ENCODE peak calls at places on chromosome 20, in ten cellular contexts. N is ascending aorta; A is immature natural killer cell; D is H1; H is pancreas; B is DMS79 treated with DMSO at 0.1 percent for 48 hours; T is renal cortical epithelial cell; Q is activated CD8-positive, alpha-beta memory T cell treated with anti-CD3 and anti-CD28 coated beads for 1 hour; M is transverse colon; L is activated CD4-positive, alpha-beta T cell treated with anti-CD3 and anti-CD28 coated beads, Interleukin-2, amount 10 ng/mL, durations not matched to agents 7 days and 5 days. U is an unnamed sample.

GRCh38 chr20:32141465-32141980 is 32.0 kb downstream of the TM9SF4 start:
- DNase-seq in N (no peak), A (no peak), D (no peak), H (no peak), B (no peak), T (no peak), Q (no peak), M (no peak), L (no peak), U (no peak)

GRCh38 chr20:31861346-31862156 is 8.8 kb downstream of the DUSP15 start:
- DNase-seq in N (no peak), A (peak; percentile 77), D (peak; percentile 60), H (peak; percentile 42), B (peak; percentile 63), T (no peak), Q (peak; percentile 24), M (peak; percentile 61), L (peak; percentile 67), U (no peak)

GRCh38 chr20:38152175-38153010 is 12.7 kb downstream of the TGM2 start:
- DNase-seq in N (peak; percentile 85), A (peak; percentile 31), D (no peak), H (peak; percentile 62), B (peak; percentile 48), T (peak; percentile 96), Q (no peak), M (peak; percentile 80), L (peak; percentile 10), U (no peak)

GRCh38 chr20:24731312-24731711 is 217.8 kb upstream of the CST7 start:
- DNase-seq in N (no peak), A (no peak), D (no peak), H (no peak), B (no peak), T (no peak), Q (no peak), M (no peak), L (no peak), U (no peak)

GRCh38 chr20:21613512-21613911 is 92.0 kb upstream of the PAX1 start:
- DNase-seq in N (no peak), A (no peak), D (no peak), H (no peak), B (peak; percentile 19), T (no peak), Q (no peak), M (peak; percentile 37), L (no peak), U (no peak)

GRCh38 chr20:59438201-59438600 is 137.8 kb downstream of the EDN3 start:
- DNase-seq in N (no peak), A (no peak), D (no peak), H (no peak), B (no peak), T (no peak), Q (no peak), M (no peak), L (no peak), U (no peak)

GRCh38 chr20:53920647-53921245 is 149.6 kb downstream of the BCAS1 start:
- DNase-seq in N (no peak), A (no peak), D (no peak), H (no peak), B (no peak), T (no peak), Q (no peak), M (no peak), L (no peak), U (no peak)

GRCh38 chr20:37418591-37418990 is 72.7 kb downstream of the SRC start:
- DNase-seq in N (no peak), A (no peak), D (no peak), H (no peak), B (no peak), T (no peak), Q (no peak), M (no peak), L (no peak), U (no peak)

GRCh38 chr20:63745961-63746765 is 6.6 kb downstream of the SLC2A4RG start:
- DNase-seq in N (no peak), A (no peak), D (no peak), H (no peak), B (no peak), T (no peak), Q (no peak), M (no peak), L (no peak), U (no peak)

GRCh38 chr20:52446421-52447231 is 255.0 kb upstream of the ZFP64 start:
- DNase-seq in N (no peak), A (no peak), D (no peak), H (no peak), B (no peak), T (no peak), Q (no peak), M (no peak), L (no peak), U (no peak)

GRCh38 chr20:24473435-24473834 is 4.0 kb downstream of the SYNDIG1 start:
- DNase-seq in N (no peak), A (no peak), D (no peak), H (no peak), B (no peak), T (no peak), Q (no peak), M (no peak), L (no peak), U (no peak)

GRCh38 chr20:43699941-43700565 is 26.7 kb downstream of the GTSF1L start:
- DNase-seq in N (no peak), A (peak; percentile 44), D (no peak), H (no peak), B (no peak), T (no peak), Q (no peak), M (no peak), L (no peak), U (no peak)

GRCh38 chr20:62156254-62156556 is 12.6 kb downstream of the SS18L1 start:
- DNase-seq in N (no peak), A (no peak), D (no peak), H (no peak), B (no peak), T (no peak), Q (no peak), M (no peak), L (no peak), U (no peak)

GRCh38 chr20:25271486-25272222 is 23.8 kb downstream of the PYGB start:
- DNase-seq in N (no peak), A (no peak), D (no peak), H (no peak), B (no peak), T (no peak), Q (no peak), M (peak; percentile 5), L (no peak), U (no peak)

GRCh38 chr20:16459019-16459700 is 114.1 kb downstream of the KIF16B start:
- DNase-seq in N (no peak), A (no peak), D (no peak), H (no peak), B (no peak), T (peak; percentile 82), Q (no peak), M (no peak), L (no peak), U (no peak)

GRCh38 chr20:62887147-62887859 is 25.7 kb upstream of the TCFL5 start:
- DNase-seq in N (no peak), A (peak; percentile 53), D (no peak), H (no peak), B (peak; percentile 73), T (peak; percentile 63), Q (no peak), M (peak; percentile 84), L (peak; percentile 23), U (no peak)

GRCh38 chr20:4040283-4041179 is 25.2 kb upstream of the RNF24 start:
- DNase-seq in N (no peak), A (no peak), D (no peak), H (peak; percentile 26), B (no peak), T (peak; percentile 98), Q (no peak), M (peak; percentile 29), L (no peak), U (no peak)

U was measured in cerebellar nuclear complex.